ENCODE peak calls at places on chromosomes 3 and 15, in ten cellular contexts. One of them, this sample, is unnamed.
A peak's percentile ranks its signal among the peaks of the same experiment; 100 is the strongest.

GRCh38 chr3:118842147-118842863 is 192.3 kb downstream of the IGSF11 start:
- DNase-seq in ascending aorta: no peak
- DNase-seq in dorsolateral prefrontal cortex: no peak
- DNase-seq in suprapubic skin: no peak
- DNase-seq in ovary: no peak
- DNase-seq in tibial artery: no peak
- DNase-seq in H9: no peak
- DNase-seq in upper lobe of left lung: no peak
- DNase-seq in adrenal gland: no peak
- DNase-seq in lower lobe of right lung: no peak
- DNase-seq in this sample: no peak

GRCh38 chr15:55434989-55435825 is 26.9 kb downstream of the PIERCE2 start:
- DNase-seq in ascending aorta: no peak
- DNase-seq in dorsolateral prefrontal cortex: no peak
- DNase-seq in suprapubic skin: no peak
- DNase-seq in ovary: no peak
- DNase-seq in tibial artery: no peak
- DNase-seq in H9: no peak
- DNase-seq in upper lobe of left lung: no peak
- DNase-seq in adrenal gland: no peak
- DNase-seq in lower lobe of right lung: no peak
- DNase-seq in this sample: no peak

GRCh38 chr3:39965997-39966396 is 156.6 kb downstream of the MYRIP start:
- DNase-seq in ascending aorta: no peak
- DNase-seq in dorsolateral prefrontal cortex: no peak
- DNase-seq in suprapubic skin: no peak
- DNase-seq in ovary: no peak
- DNase-seq in tibial artery: no peak
- DNase-seq in H9: no peak
- DNase-seq in upper lobe of left lung: no peak
- DNase-seq in adrenal gland: no peak
- DNase-seq in lower lobe of right lung: no peak
- DNase-seq in this sample: no peak

GRCh38 chr3:71446734-71447133 is 136.8 kb downstream of the FOXP1 start:
- DNase-seq in ascending aorta: no peak
- DNase-seq in dorsolateral prefrontal cortex: no peak
- DNase-seq in suprapubic skin: no peak
- DNase-seq in ovary: no peak
- DNase-seq in tibial artery: no peak
- DNase-seq in H9: no peak
- DNase-seq in upper lobe of left lung: no peak
- DNase-seq in adrenal gland: no peak
- DNase-seq in lower lobe of right lung: no peak
- DNase-seq in this sample: no peak

GRCh38 chr3:115792206-115792955 is 169.1 kb downstream of the GAP43 start:
- DNase-seq in ascending aorta: no peak
- DNase-seq in dorsolateral prefrontal cortex: no peak
- DNase-seq in suprapubic skin: no peak
- DNase-seq in ovary: no peak
- DNase-seq in tibial artery: no peak
- DNase-seq in H9: no peak
- DNase-seq in upper lobe of left lung: no peak
- DNase-seq in adrenal gland: no peak
- DNase-seq in lower lobe of right lung: no peak
- DNase-seq in this sample: no peak

GRCh38 chr15:63243101-63243500 is 34.3 kb upstream of the APH1B start:
- DNase-seq in ascending aorta: no peak
- DNase-seq in dorsolateral prefrontal cortex: no peak
- DNase-seq in suprapubic skin: no peak
- DNase-seq in ovary: no peak
- DNase-seq in tibial artery: peak; percentile 52
- DNase-seq in H9: no peak
- DNase-seq in upper lobe of left lung: no peak
- DNase-seq in adrenal gland: no peak
- DNase-seq in lower lobe of right lung: no peak
- DNase-seq in this sample: no peak

GRCh38 chr3:192207239-192207638 is 520.1 kb downstream of the FGF12 start:
- DNase-seq in ascending aorta: no peak
- DNase-seq in dorsolateral prefrontal cortex: no peak
- DNase-seq in suprapubic skin: no peak
- DNase-seq in ovary: no peak
- DNase-seq in tibial artery: no peak
- DNase-seq in H9: no peak
- DNase-seq in upper lobe of left lung: no peak
- DNase-seq in adrenal gland: no peak
- DNase-seq in lower lobe of right lung: no peak
- DNase-seq in this sample: no peak

GRCh38 chr3:131072845-131073244 is 46.2 kb downstream of the NEK11 start:
- DNase-seq in ascending aorta: no peak
- DNase-seq in dorsolateral prefrontal cortex: no peak
- DNase-seq in suprapubic skin: peak; percentile 60
- DNase-seq in ovary: no peak
- DNase-seq in tibial artery: peak; percentile 22
- DNase-seq in H9: no peak
- DNase-seq in upper lobe of left lung: no peak
- DNase-seq in adrenal gland: peak; percentile 9
- DNase-seq in lower lobe of right lung: no peak
- DNase-seq in this sample: no peak

GRCh38 chr15:94323076-94323475 is 91.7 kb downstream of the MCTP2 start:
- DNase-seq in ascending aorta: no peak
- DNase-seq in dorsolateral prefrontal cortex: no peak
- DNase-seq in suprapubic skin: no peak
- DNase-seq in ovary: no peak
- DNase-seq in tibial artery: no peak
- DNase-seq in H9: no peak
- DNase-seq in upper lobe of left lung: no peak
- DNase-seq in adrenal gland: no peak
- DNase-seq in lower lobe of right lung: no peak
- DNase-seq in this sample: no peak

GRCh38 chr3:140552403-140552802 is 125.5 kb upstream of the TRIM42 start:
- DNase-seq in ascending aorta: no peak
- DNase-seq in dorsolateral prefrontal cortex: no peak
- DNase-seq in suprapubic skin: no peak
- DNase-seq in ovary: no peak
- DNase-seq in tibial artery: no peak
- DNase-seq in H9: no peak
- DNase-seq in upper lobe of left lung: no peak
- DNase-seq in adrenal gland: no peak
- DNase-seq in lower lobe of right lung: no peak
- DNase-seq in this sample: no peak

GRCh38 chr3:17935217-17935616 is 192.8 kb upstream of the TBC1D5 start:
- DNase-seq in ascending aorta: no peak
- DNase-seq in dorsolateral prefrontal cortex: no peak
- DNase-seq in suprapubic skin: no peak
- DNase-seq in ovary: no peak
- DNase-seq in tibial artery: no peak
- DNase-seq in H9: no peak
- DNase-seq in upper lobe of left lung: no peak
- DNase-seq in adrenal gland: peak; percentile 32
- DNase-seq in lower lobe of right lung: no peak
- DNase-seq in this sample: no peak

GRCh38 chr15:68149059-68149458 is 56.1 kb downstream of the CALML4 start:
- DNase-seq in ascending aorta: no peak
- DNase-seq in dorsolateral prefrontal cortex: no peak
- DNase-seq in suprapubic skin: no peak
- DNase-seq in ovary: no peak
- DNase-seq in tibial artery: no peak
- DNase-seq in H9: no peak
- DNase-seq in upper lobe of left lung: no peak
- DNase-seq in adrenal gland: peak; percentile 16
- DNase-seq in lower lobe of right lung: no peak
- DNase-seq in this sample: no peak

GRCh38 chr3:23948761-23949160 is 3.7 kb downstream of the NR1D2 start:
- DNase-seq in ascending aorta: no peak
- DNase-seq in dorsolateral prefrontal cortex: no peak
- DNase-seq in suprapubic skin: no peak
- DNase-seq in ovary: no peak
- DNase-seq in tibial artery: no peak
- DNase-seq in H9: no peak
- DNase-seq in upper lobe of left lung: no peak
- DNase-seq in adrenal gland: peak; percentile 14
- DNase-seq in lower lobe of right lung: no peak
- DNase-seq in this sample: no peak

GRCh38 chr3:132543016-132543739 is 53.9 kb upstream of the ACKR4 start:
- DNase-seq in ascending aorta: no peak
- DNase-seq in dorsolateral prefrontal cortex: no peak
- DNase-seq in suprapubic skin: no peak
- DNase-seq in ovary: no peak
- DNase-seq in tibial artery: no peak
- DNase-seq in H9: no peak
- DNase-seq in upper lobe of left lung: no peak
- DNase-seq in adrenal gland: no peak
- DNase-seq in lower lobe of right lung: no peak
- DNase-seq in this sample: no peak

DNA sequence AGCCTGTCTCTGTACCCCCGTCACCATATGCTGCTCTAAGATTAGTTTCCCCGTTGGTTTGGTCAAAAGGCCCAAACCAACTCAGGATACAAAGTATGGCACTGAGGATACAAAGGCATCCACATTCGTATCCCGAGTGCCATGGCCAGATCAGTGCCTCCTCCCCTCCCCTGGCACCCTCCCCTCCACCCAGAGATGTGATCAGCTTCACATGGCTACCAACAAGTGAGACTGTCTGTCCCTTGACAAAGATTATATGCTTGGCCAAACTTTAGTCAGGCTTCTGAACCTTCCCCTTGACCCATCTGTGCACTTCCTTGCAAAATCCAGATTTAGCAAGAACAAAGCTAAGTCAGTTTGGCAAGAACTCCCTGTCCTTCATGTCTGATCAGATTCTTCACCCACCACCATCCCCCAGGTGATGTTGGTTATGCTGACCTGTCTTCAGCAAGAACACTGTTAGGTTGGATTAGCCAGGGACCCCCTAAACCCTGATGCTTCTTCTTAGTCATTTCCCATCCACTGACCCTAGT is 61.7 kb downstream of the KLF15 start:
- DNase-seq in ascending aorta: no peak
- DNase-seq in dorsolateral prefrontal cortex: no peak
- DNase-seq in suprapubic skin: no peak
- DNase-seq in ovary: no peak
- DNase-seq in tibial artery: peak; percentile 8
- DNase-seq in H9: peak; percentile 14
- DNase-seq in upper lobe of left lung: no peak
- DNase-seq in adrenal gland: no peak
- DNase-seq in lower lobe of right lung: no peak
- DNase-seq in this sample: no peak
- H3K27ac ChIP-seq in ascending aorta: no peak overlapping the region
- H3K27ac ChIP-seq in dorsolateral prefrontal cortex: no peak overlapping the region
- H3K27ac ChIP-seq in suprapubic skin: no peak overlapping the region
- H3K27ac ChIP-seq in ovary: no peak overlapping the region
- H3K27ac ChIP-seq in tibial artery: no peak overlapping the region
- H3K27ac ChIP-seq in H9: no peak overlapping the region
- H3K27ac ChIP-seq in upper lobe of left lung: no peak overlapping the region
- H3K27ac ChIP-seq in adrenal gland: no peak overlapping the region
- H3K27ac ChIP-seq in lower lobe of right lung: no peak overlapping the region
- H3K27ac ChIP-seq in this sample: no peak overlapping the region

GRCh38 chr3:117651271-117651670 is 941.7 kb downstream of the TUSC7 start:
- DNase-seq in ascending aorta: no peak
- DNase-seq in dorsolateral prefrontal cortex: no peak
- DNase-seq in suprapubic skin: no peak
- DNase-seq in ovary: no peak
- DNase-seq in tibial artery: no peak
- DNase-seq in H9: no peak
- DNase-seq in upper lobe of left lung: no peak
- DNase-seq in adrenal gland: no peak
- DNase-seq in lower lobe of right lung: no peak
- DNase-seq in this sample: no peak
- H3K27ac ChIP-seq in ascending aorta: no peak overlapping the region
- H3K27ac ChIP-seq in dorsolateral prefrontal cortex: no peak overlapping the region
- H3K27ac ChIP-seq in suprapubic skin: no peak overlapping the region
- H3K27ac ChIP-seq in ovary: no peak overlapping the region
- H3K27ac ChIP-seq in tibial artery: no peak overlapping the region
- H3K27ac ChIP-seq in H9: no peak overlapping the region
- H3K27ac ChIP-seq in upper lobe of left lung: no peak overlapping the region
- H3K27ac ChIP-seq in adrenal gland: no peak overlapping the region
- H3K27ac ChIP-seq in lower lobe of right lung: no peak overlapping the region
- H3K27ac ChIP-seq in this sample: no peak overlapping the region

DNA sequence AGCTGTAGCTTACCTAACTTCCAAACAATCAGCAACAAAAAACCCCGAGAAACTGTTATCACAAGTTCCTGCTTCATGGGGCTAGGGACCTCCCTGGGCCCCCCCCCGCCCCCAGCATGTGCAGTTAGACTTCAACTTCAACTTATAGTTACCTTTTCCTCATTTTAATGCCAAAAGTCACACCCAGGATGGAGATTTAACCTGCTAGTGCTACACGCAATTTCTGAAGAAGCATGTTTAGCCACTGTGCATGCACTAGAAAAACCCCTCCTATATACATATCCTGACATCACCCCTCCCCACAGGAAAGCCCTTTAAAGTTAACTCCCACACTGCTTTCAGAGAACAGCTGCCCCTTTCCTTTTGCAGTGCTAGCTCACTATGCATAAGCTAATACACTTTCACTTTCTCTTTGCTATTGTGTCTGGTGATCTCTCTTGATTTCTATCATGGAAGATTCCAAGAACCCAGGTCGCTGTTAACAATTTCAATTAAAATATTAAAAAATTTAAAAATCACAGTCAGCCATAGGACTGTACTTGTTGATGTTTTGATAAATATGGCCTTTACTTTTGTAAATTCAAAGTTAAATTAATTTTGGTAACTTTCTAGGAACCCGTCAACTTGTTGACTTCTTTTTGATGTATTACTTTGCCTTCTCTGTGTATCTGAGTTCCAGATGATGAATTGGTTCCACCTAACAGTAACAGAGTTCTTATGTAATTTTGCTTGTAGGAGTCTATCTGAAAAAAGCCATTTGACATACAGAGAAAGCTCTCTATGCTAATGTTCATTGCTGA is 75.2 kb upstream of the ACAD9 start:
- DNase-seq in ascending aorta: no peak
- DNase-seq in dorsolateral prefrontal cortex: no peak
- DNase-seq in suprapubic skin: no peak
- DNase-seq in ovary: no peak
- DNase-seq in tibial artery: no peak
- DNase-seq in H9: no peak
- DNase-seq in upper lobe of left lung: no peak
- DNase-seq in adrenal gland: no peak
- DNase-seq in lower lobe of right lung: no peak
- DNase-seq in this sample: peak; percentile 71
- H3K27ac ChIP-seq in ascending aorta: no peak overlapping the region
- H3K27ac ChIP-seq in dorsolateral prefrontal cortex: peak overlapping the region; percentile 27
- H3K27ac ChIP-seq in suprapubic skin: no peak overlapping the region
- H3K27ac ChIP-seq in ovary: no peak overlapping the region
- H3K27ac ChIP-seq in tibial artery: no peak overlapping the region
- H3K27ac ChIP-seq in H9: no peak overlapping the region
- H3K27ac ChIP-seq in upper lobe of left lung: peak overlapping the region; percentile 73
- H3K27ac ChIP-seq in adrenal gland: peak overlapping the region; percentile 52
- H3K27ac ChIP-seq in lower lobe of right lung: peak overlapping the region; percentile 66
- H3K27ac ChIP-seq in this sample: peak overlapping the region; percentile 64

DNA sequence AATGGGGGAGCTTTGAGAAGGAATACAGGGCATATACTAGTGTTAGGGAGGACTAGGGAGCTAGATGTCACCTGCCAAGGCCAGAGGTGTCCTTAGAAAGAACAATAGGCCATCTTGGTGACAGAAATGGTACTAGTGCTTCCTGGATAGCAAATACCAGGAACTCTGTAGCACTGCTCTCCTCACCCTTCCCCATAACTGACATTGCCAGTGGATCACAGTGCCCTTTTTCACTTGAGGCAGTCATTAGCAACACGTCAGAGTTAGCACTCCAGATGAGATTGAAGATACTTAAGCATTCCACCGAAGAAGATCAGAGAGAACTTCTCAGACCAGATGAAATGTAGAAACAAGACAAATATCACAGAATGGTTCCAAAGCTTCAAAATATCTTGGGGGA is 103.1 kb upstream of the PDZRN3 start:
- DNase-seq in ascending aorta: no peak
- DNase-seq in dorsolateral prefrontal cortex: no peak
- DNase-seq in suprapubic skin: no peak
- DNase-seq in ovary: no peak
- DNase-seq in tibial artery: no peak
- DNase-seq in H9: no peak
- DNase-seq in upper lobe of left lung: no peak
- DNase-seq in adrenal gland: no peak
- DNase-seq in lower lobe of right lung: no peak
- DNase-seq in this sample: no peak
- H3K27ac ChIP-seq in ascending aorta: peak overlapping the region; percentile 44
- H3K27ac ChIP-seq in dorsolateral prefrontal cortex: peak overlapping the region; percentile 83
- H3K27ac ChIP-seq in suprapubic skin: peak overlapping the region; percentile 30
- H3K27ac ChIP-seq in ovary: no peak overlapping the region
- H3K27ac ChIP-seq in tibial artery: peak overlapping the region; percentile 20
- H3K27ac ChIP-seq in H9: no peak overlapping the region
- H3K27ac ChIP-seq in upper lobe of left lung: peak overlapping the region; percentile 21
- H3K27ac ChIP-seq in adrenal gland: peak overlapping the region; percentile 8
- H3K27ac ChIP-seq in lower lobe of right lung: no peak overlapping the region
- H3K27ac ChIP-seq in this sample: no peak overlapping the region

This sample was measured in CD8-positive, alpha-beta memory T cell.